ENCODE peak calls at places on chromosomes 5 and 9, in four cellular contexts. X, N, B and E are unnamed samples. For H3K4me1, the result is how much of the 10 kb centered on the place peaks cover.

GRCh38 chr5:66354407-66354806 is 210.3 kb downstream of the SREK1 start:
- DNase-seq in X (no peak), B (no peak), N (no peak), E (no peak)

GRCh38 chr5:135251099-135251498 is 147.9 kb downstream of the MACROH2A1 start:
- DNase-seq in N (no peak), X (no peak), B (no peak), E (no peak)

GRCh38 chr5:73419414-73420390 is 28.9 kb downstream of the FOXD1 start:
- DNase-seq in B (no peak), N (no peak), X (peak), E (no peak)

GRCh38 chr9:136901516-136902258 is 15.4 kb downstream of the TRAF2 start:
- DNase-seq in X (peak), N (peak), B (peak), E (peak)

GRCh38 chr9:13778486-13779110 is 499.1 kb upstream of the MPDZ start:
- DNase-seq in N (no peak), B (no peak), X (peak), E (no peak)

GRCh38 chr9:100394032-100394695 is 32.8 kb upstream of the MSANTD3 start:
- DNase-seq in X (no peak), N (no peak), B (no peak), E (no peak)

GRCh38 chr5:115414406-115415142 is 118.1 kb upstream of the CCDC112 start:
- DNase-seq in B (no peak), X (peak), N (no peak), E (no peak)

GRCh38 chr9:114957558-114957957 is 27.2 kb upstream of the TNFSF8 start:
- DNase-seq in X (no peak), N (no peak), B (no peak), E (no peak)

GRCh38 chr5:54703091-54703490 is 185.5 kb downstream of the SNX18 start:
- DNase-seq in N (no peak), X (peak), B (no peak), E (no peak)

GRCh38 chr5:107378218-107378899 is 292.4 kb downstream of the EFNA5 start:
- DNase-seq in X (no peak), N (no peak), B (no peak), E (no peak)

GRCh38 chr5:142922223-142922952 is 152.2 kb downstream of the ARHGAP26 start:
- DNase-seq in N (no peak), B (peak), X (peak), E (peak)

GRCh38 chr9:130729145-130729544 is 35.6 kb downstream of the EXOSC2 start:
- DNase-seq in B (no peak), X (no peak), N (no peak), E (no peak)

GRCh38 chr5:68325065-68325580 is 109.6 kb downstream of the PIK3R1 start:
- DNase-seq in X (no peak), N (no peak), B (no peak), E (no peak)

GRCh38 chr5:72138943-72139467 is 31.7 kb downstream of the MAP1B start:
- DNase-seq in B (no peak), X (peak), N (no peak), E (no peak)

GRCh38 chr9:135526730-135527571 is 5.7 kb downstream of the LCN1 start:
- DNase-seq in B (peak), X (no peak), N (no peak), E (no peak)

GRCh38 chr9:99809586-99810357 is 11.9 kb upstream of the NR4A3 start:
- DNase-seq in B (no peak), N (no peak), X (no peak), E (no peak)

GRCh38 chr5:140317859-140318258 is 15.0 kb upstream of the PFDN1 start:
- DNase-seq in N (no peak), X (peak), B (no peak), E (no peak)

GRCh38 chr9:127168756-127169506 is 46.5 kb upstream of the ANGPTL2 start:
- DNase-seq in N (no peak), B (no peak), X (no peak), E (no peak)

GRCh38 chr5:132055441-132055807 is 5.0 kb upstream of the IL3 start:
- DNase-seq in X (no peak), B (no peak), N (no peak), E (peak)

GRCh38 chr5:109080896-109081295 is 328.9 kb downstream of the PJA2 start:
- DNase-seq in B (no peak), X (no peak), N (no peak), E (peak)

GRCh38 chr9:126069400-126069955 is 257.2 kb upstream of the MVB12B start:
- DNase-seq in B (no peak), N (no peak), X (no peak), E (no peak)

GRCh38 chr5:62314431-62314830 is 8.4 kb downstream of the KIF2A start:
- DNase-seq in X (no peak), B (no peak), N (no peak), E (no peak)
- H3K4me1 ChIP-seq in X (half or more), B (under half), N (under half), E (under half)

GRCh38 chr9:89675403-89675771 is 70.6 kb downstream of the GADD45G start:
- DNase-seq in N (no peak), B (no peak), X (no peak), E (no peak)
- H3K4me1 ChIP-seq in N (under half), B (under half), X (under half), E (under half)

DNA sequence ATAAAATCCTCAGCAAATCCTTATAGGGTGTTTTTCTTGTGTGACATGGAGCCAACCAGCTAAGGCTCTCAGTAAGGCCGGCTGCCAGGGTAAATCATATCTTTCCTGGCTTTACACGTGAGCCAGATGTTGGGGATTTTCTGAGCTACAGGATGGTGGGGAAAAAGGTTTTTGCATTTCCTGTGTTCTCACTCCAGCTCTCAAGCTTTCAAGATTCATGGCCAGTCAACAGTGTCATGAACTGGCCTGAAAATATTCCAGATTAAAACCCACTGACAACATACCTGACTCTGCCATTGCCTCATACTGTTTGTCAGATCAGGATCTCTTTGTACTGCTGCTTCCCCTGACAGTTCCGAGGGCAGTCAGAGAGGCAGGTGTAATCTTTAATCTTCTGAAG is 306.9 kb downstream of the GLIS3 start:
- DNase-seq in X (peak), N (no peak), B (no peak), E (no peak)
- H3K4me1 ChIP-seq in X (under half), N (under half), B (under half), E (under half)

GRCh38 chr9:95089916-95090791 is 227.4 kb downstream of the FANCC start:
- DNase-seq in N (no peak), X (no peak), B (no peak), E (no peak)
- H3K4me1 ChIP-seq in N (under half), X (under half), B (half or more), E (under half)

GRCh38 chr5:160397492-160397891 is 2.4 kb downstream of the FAM200C start:
- DNase-seq in B (no peak), X (no peak), N (no peak), E (no peak)
- H3K4me1 ChIP-seq in B (under half), X (under half), N (under half), E (under half)